ENCODE peak calls at places on chromosomes 2 and 18, in four cellular contexts. H is Peyer's patch, A is SK-N-SH, Q is mammary epithelial cell. U is an unnamed sample. For H3K4me1, the result is how much of the 10 kb centered on the place peaks cover.

GRCh38 chr2:72115361-72116080 is 32.1 kb downstream of the CYP26B1 start:
- DNase-seq in A (peak), H (no peak), Q (peak), U (no peak)

GRCh38 chr2:239379641-239380170 is 21.1 kb downstream of the HDAC4 start:
- DNase-seq in A (no peak), H (peak), Q (no peak), U (peak)

GRCh38 chr2:185161701-185162100 is 563.4 kb downstream of the ZNF804A start:
- DNase-seq in H (no peak), A (no peak), Q (no peak), U (no peak)

GRCh38 chr2:30481323-30481800 is 34.3 kb downstream of the LCLAT1 start:
- DNase-seq in H (no peak), Q (no peak), A (no peak), U (no peak)

GRCh38 chr18:49967914-49968313 is 154.6 kb upstream of the ACAA2 start:
- DNase-seq in Q (no peak), H (no peak), A (no peak), U (no peak)

GRCh38 chr2:46749042-46749461 is 166.6 kb downstream of the MCFD2 start:
- DNase-seq in A (no peak), H (no peak), Q (peak), U (no peak)

GRCh38 chr2:163157411-163157810 is 318.8 kb upstream of the KCNH7 start:
- DNase-seq in A (no peak), Q (peak), H (no peak), U (no peak)

GRCh38 chr2:74835831-74836674 is 2.1 kb downstream of the HK2 start:
- DNase-seq in A (peak), H (no peak), Q (peak), U (peak)

GRCh38 chr2:28319118-28320008 is 73.3 kb upstream of the FOSL2 start:
- DNase-seq in Q (no peak), A (no peak), H (no peak), U (no peak)

DNA sequence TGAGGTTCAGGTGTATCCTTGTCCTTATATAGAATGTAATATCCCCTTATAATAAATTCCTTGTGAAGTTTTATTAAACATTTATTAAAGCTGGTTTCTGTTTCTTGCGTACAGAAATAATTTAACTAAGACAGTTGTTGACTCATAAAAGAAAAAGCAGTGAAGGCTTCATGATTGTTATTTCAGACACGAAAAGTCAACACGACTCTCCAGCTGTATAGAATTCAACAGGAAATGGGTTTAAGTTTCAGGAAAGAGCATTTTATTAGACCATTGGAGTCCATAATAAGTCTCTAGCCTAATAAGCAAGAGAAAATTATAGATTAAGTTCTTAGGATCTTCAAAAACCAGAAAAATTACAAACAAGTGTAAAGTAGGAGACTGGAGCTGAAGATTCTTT is 62.2 kb downstream of the KCNE4 start:
- DNase-seq in A (no peak), Q (no peak), H (no peak), U (no peak)
- H3K27ac ChIP-seq in A (peak), Q (no peak), H (no peak), U (no peak)

GRCh38 chr2:20618468-20618885 is 32.4 kb downstream of the HS1BP3 start:
- DNase-seq in A (no peak), Q (no peak), H (peak), U (no peak)
- H3K4me1 ChIP-seq in A (under half), Q (under half), H (under half), U (under half)

DNA sequence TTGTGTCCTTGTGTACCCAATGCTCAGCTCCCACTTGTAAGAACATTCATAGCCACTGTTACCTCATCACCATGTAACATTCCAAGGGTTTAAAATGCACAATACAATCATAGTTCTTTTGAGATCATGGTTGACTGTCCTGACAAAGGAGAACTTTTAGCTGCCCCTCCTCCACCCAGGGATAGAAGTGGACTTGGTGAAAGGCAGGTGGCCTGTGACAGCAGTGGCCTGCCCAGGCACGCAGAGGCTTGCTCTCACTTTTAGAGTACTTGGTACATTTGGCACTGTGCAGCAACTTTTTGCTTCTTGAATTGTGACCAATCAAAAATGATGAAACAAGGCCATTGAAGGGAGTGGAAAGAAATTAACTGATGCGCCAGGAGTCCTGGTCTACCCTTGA is 108.7 kb downstream of the ANKRD44 start:
- DNase-seq in H (no peak), Q (peak), A (no peak), U (no peak)
- H3K27ac ChIP-seq in H (no peak), Q (no peak), A (no peak), U (no peak)

DNA sequence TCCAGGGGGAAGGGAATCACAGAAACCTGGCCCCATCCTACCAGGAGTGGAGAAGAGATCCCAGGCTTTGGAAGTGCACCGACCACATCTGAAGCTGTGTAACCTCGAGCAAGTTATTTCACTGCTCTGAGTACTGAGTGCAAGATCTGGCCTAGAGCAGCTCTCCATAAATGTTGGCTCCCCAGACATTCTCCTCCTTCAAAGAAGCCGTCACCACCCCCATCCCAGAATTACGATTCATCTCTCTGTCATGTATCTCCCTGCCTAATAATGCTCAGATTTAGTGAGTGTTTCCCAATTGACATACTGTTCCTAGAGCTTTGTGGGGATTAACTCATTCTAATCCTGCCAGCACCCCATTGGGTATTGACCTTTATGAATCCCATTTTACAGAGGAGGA is 51.7 kb downstream of the TNS1 start:
- DNase-seq in H (no peak), Q (no peak), A (no peak), U (no peak)
- H3K4me1 ChIP-seq in H (under half), Q (under half), A (half or more), U (under half)